ENCODE peak calls at places on chromosomes 7 and 10, in nine cellular contexts. One of them, this sample, is unnamed.

GRCh38 chr10:117071293-117072050 is 66.5 kb upstream of the SHTN1 start:
- DNase-seq in heart left ventricle: peak; percentile 8
- DNase-seq in left ventricle myocardium inferior: no peak
- DNase-seq in AG09309: no peak
- DNase-seq in mucosa of descending colon: no peak
- DNase-seq in cardiac fibroblast: no peak
- DNase-seq in BE2C: no peak
- DNase-seq in OCI-LY7: no peak
- DNase-seq in AG10803: peak; percentile 18
- DNase-seq in this sample: no peak

GRCh38 chr10:127736222-127736914 is 617 bp upstream of the FOXI2 start:
- DNase-seq in heart left ventricle: no peak
- DNase-seq in left ventricle myocardium inferior: no peak
- DNase-seq in AG09309: no peak
- DNase-seq in mucosa of descending colon: no peak
- DNase-seq in cardiac fibroblast: no peak
- DNase-seq in BE2C: no peak
- DNase-seq in OCI-LY7: no peak
- DNase-seq in AG10803: no peak
- DNase-seq in this sample: no peak

GRCh38 chr7:1940863-1941262 is 270.8 kb downstream of the ELFN1 start:
- DNase-seq in heart left ventricle: no peak
- DNase-seq in left ventricle myocardium inferior: peak; percentile 23
- DNase-seq in AG09309: no peak
- DNase-seq in mucosa of descending colon: peak; percentile 56
- DNase-seq in cardiac fibroblast: no peak
- DNase-seq in BE2C: no peak
- DNase-seq in OCI-LY7: peak; percentile 25
- DNase-seq in AG10803: no peak
- DNase-seq in this sample: no peak

GRCh38 chr10:22366771-22367170 is 21.5 kb downstream of the SPAG6 start:
- DNase-seq in heart left ventricle: no peak
- DNase-seq in left ventricle myocardium inferior: no peak
- DNase-seq in AG09309: no peak
- DNase-seq in mucosa of descending colon: no peak
- DNase-seq in cardiac fibroblast: no peak
- DNase-seq in BE2C: no peak
- DNase-seq in OCI-LY7: no peak
- DNase-seq in AG10803: no peak
- DNase-seq in this sample: no peak

GRCh38 chr7:70512719-70513118 is 619.2 kb upstream of the GALNT17 start:
- DNase-seq in heart left ventricle: no peak
- DNase-seq in left ventricle myocardium inferior: no peak
- DNase-seq in AG09309: no peak
- DNase-seq in mucosa of descending colon: no peak
- DNase-seq in cardiac fibroblast: no peak
- DNase-seq in BE2C: no peak
- DNase-seq in OCI-LY7: no peak
- DNase-seq in AG10803: no peak
- DNase-seq in this sample: no peak

GRCh38 chr10:22158426-22158825 is 59.4 kb downstream of the EBLN1 start:
- DNase-seq in heart left ventricle: no peak
- DNase-seq in left ventricle myocardium inferior: no peak
- DNase-seq in AG09309: no peak
- DNase-seq in mucosa of descending colon: no peak
- DNase-seq in cardiac fibroblast: peak; percentile 7
- DNase-seq in BE2C: no peak
- DNase-seq in OCI-LY7: no peak
- DNase-seq in AG10803: no peak
- DNase-seq in this sample: peak; percentile 21

GRCh38 chr10:57338823-57339558 is 928.7 kb downstream of the IPMK start:
- DNase-seq in heart left ventricle: no peak
- DNase-seq in left ventricle myocardium inferior: no peak
- DNase-seq in AG09309: peak; percentile 13
- DNase-seq in mucosa of descending colon: no peak
- DNase-seq in cardiac fibroblast: peak; percentile 69
- DNase-seq in BE2C: peak; percentile 29
- DNase-seq in OCI-LY7: peak; percentile 58
- DNase-seq in AG10803: peak; percentile 40
- DNase-seq in this sample: peak; percentile 64

GRCh38 chr7:158001621-158002320 is 585.9 kb downstream of the PTPRN2 start:
- DNase-seq in heart left ventricle: no peak
- DNase-seq in left ventricle myocardium inferior: no peak
- DNase-seq in AG09309: no peak
- DNase-seq in mucosa of descending colon: no peak
- DNase-seq in cardiac fibroblast: no peak
- DNase-seq in BE2C: peak; percentile 40
- DNase-seq in OCI-LY7: no peak
- DNase-seq in AG10803: no peak
- DNase-seq in this sample: no peak

GRCh38 chr10:43305881-43306280 is 39.0 kb upstream of the RASGEF1A start:
- DNase-seq in heart left ventricle: no peak
- DNase-seq in left ventricle myocardium inferior: no peak
- DNase-seq in AG09309: no peak
- DNase-seq in mucosa of descending colon: no peak
- DNase-seq in cardiac fibroblast: peak; percentile 77
- DNase-seq in BE2C: no peak
- DNase-seq in OCI-LY7: no peak
- DNase-seq in AG10803: no peak
- DNase-seq in this sample: peak; percentile 45

GRCh38 chr7:77687747-77688144 is 8.5 kb upstream of the RSBN1L start:
- DNase-seq in heart left ventricle: no peak
- DNase-seq in left ventricle myocardium inferior: no peak
- DNase-seq in AG09309: no peak
- DNase-seq in mucosa of descending colon: no peak
- DNase-seq in cardiac fibroblast: no peak
- DNase-seq in BE2C: no peak
- DNase-seq in OCI-LY7: no peak
- DNase-seq in AG10803: no peak
- DNase-seq in this sample: no peak

GRCh38 chr7:131480384-131481315 is 75.8 kb downstream of the PODXL start:
- DNase-seq in heart left ventricle: no peak
- DNase-seq in left ventricle myocardium inferior: no peak
- DNase-seq in AG09309: no peak
- DNase-seq in mucosa of descending colon: no peak
- DNase-seq in cardiac fibroblast: peak; percentile 67
- DNase-seq in BE2C: no peak
- DNase-seq in OCI-LY7: no peak
- DNase-seq in AG10803: peak; percentile 59
- DNase-seq in this sample: peak; percentile 73

GRCh38 chr10:62852961-62853702 is 37.0 kb upstream of the EGR2 start:
- DNase-seq in heart left ventricle: no peak
- DNase-seq in left ventricle myocardium inferior: no peak
- DNase-seq in AG09309: no peak
- DNase-seq in mucosa of descending colon: no peak
- DNase-seq in cardiac fibroblast: no peak
- DNase-seq in BE2C: no peak
- DNase-seq in OCI-LY7: peak; percentile 45
- DNase-seq in AG10803: no peak
- DNase-seq in this sample: no peak

GRCh38 chr7:25594122-25594521 is 365.8 kb upstream of the NPVF start:
- DNase-seq in heart left ventricle: no peak
- DNase-seq in left ventricle myocardium inferior: no peak
- DNase-seq in AG09309: no peak
- DNase-seq in mucosa of descending colon: no peak
- DNase-seq in cardiac fibroblast: no peak
- DNase-seq in BE2C: no peak
- DNase-seq in OCI-LY7: no peak
- DNase-seq in AG10803: no peak
- DNase-seq in this sample: no peak

GRCh38 chr7:134823400-134823799 is 44.0 kb downstream of the CALD1 start:
- DNase-seq in heart left ventricle: no peak
- DNase-seq in left ventricle myocardium inferior: no peak
- DNase-seq in AG09309: peak; percentile 46
- DNase-seq in mucosa of descending colon: no peak
- DNase-seq in cardiac fibroblast: peak; percentile 71
- DNase-seq in BE2C: no peak
- DNase-seq in OCI-LY7: no peak
- DNase-seq in AG10803: peak; percentile 86
- DNase-seq in this sample: peak; percentile 53

GRCh38 chr10:6140965-6141295 is 52.1 kb downstream of the RBM17 start:
- DNase-seq in heart left ventricle: no peak
- DNase-seq in left ventricle myocardium inferior: no peak
- DNase-seq in AG09309: no peak
- DNase-seq in mucosa of descending colon: no peak
- DNase-seq in cardiac fibroblast: no peak
- DNase-seq in BE2C: no peak
- DNase-seq in OCI-LY7: no peak
- DNase-seq in AG10803: no peak
- DNase-seq in this sample: no peak

GRCh38 chr7:90483236-90483635 is 13.8 kb downstream of the PTTG1IP2 start:
- DNase-seq in heart left ventricle: no peak
- DNase-seq in left ventricle myocardium inferior: no peak
- DNase-seq in AG09309: no peak
- DNase-seq in mucosa of descending colon: no peak
- DNase-seq in cardiac fibroblast: peak; percentile 17
- DNase-seq in BE2C: no peak
- DNase-seq in OCI-LY7: no peak
- DNase-seq in AG10803: no peak
- DNase-seq in this sample: no peak

GRCh38 chr10:102782698-102783540 is 39.2 kb downstream of the WBP1L start:
- DNase-seq in heart left ventricle: peak; percentile 63
- DNase-seq in left ventricle myocardium inferior: peak; percentile 77
- DNase-seq in AG09309: peak; percentile 90
- DNase-seq in mucosa of descending colon: peak; percentile 60
- DNase-seq in cardiac fibroblast: peak; percentile 95
- DNase-seq in BE2C: no peak
- DNase-seq in OCI-LY7: no peak
- DNase-seq in AG10803: peak; percentile 93
- DNase-seq in this sample: peak; percentile 96

GRCh38 chr7:36338256-36338655 is 51.4 kb upstream of the ANLN start:
- DNase-seq in heart left ventricle: no peak
- DNase-seq in left ventricle myocardium inferior: no peak
- DNase-seq in AG09309: no peak
- DNase-seq in mucosa of descending colon: no peak
- DNase-seq in cardiac fibroblast: no peak
- DNase-seq in BE2C: no peak
- DNase-seq in OCI-LY7: no peak
- DNase-seq in AG10803: no peak
- DNase-seq in this sample: no peak
- TF ChIP-seq CTCF in heart left ventricle: no peak
- TF ChIP-seq CTCF in left ventricle myocardium inferior: no peak
- TF ChIP-seq CTCF in AG09309: no peak
- TF ChIP-seq CTCF in mucosa of descending colon: no peak
- TF ChIP-seq CTCF in cardiac fibroblast: no peak
- TF ChIP-seq CTCF in BE2C: no peak
- TF ChIP-seq CTCF in OCI-LY7: no peak
- TF ChIP-seq CTCF in AG10803: no peak
- TF ChIP-seq CTCF in this sample: no peak

GRCh38 chr10:101291254-101292193 is 62.3 kb upstream of the LBX1 start:
- DNase-seq in heart left ventricle: peak; percentile 50
- DNase-seq in left ventricle myocardium inferior: peak; percentile 63
- DNase-seq in AG09309: no peak
- DNase-seq in mucosa of descending colon: no peak
- DNase-seq in cardiac fibroblast: peak; percentile 16
- DNase-seq in BE2C: peak; percentile 89
- DNase-seq in OCI-LY7: peak; percentile 44
- DNase-seq in AG10803: no peak
- DNase-seq in this sample: peak; percentile 22
- H3K4me3 ChIP-seq in heart left ventricle: peak overlapping the region; percentile 61
- H3K4me3 ChIP-seq in left ventricle myocardium inferior: peak overlapping the region; percentile 76
- H3K4me3 ChIP-seq in AG09309: peak overlapping the region; percentile 40
- H3K4me3 ChIP-seq in mucosa of descending colon: no peak overlapping the region
- H3K4me3 ChIP-seq in cardiac fibroblast: peak overlapping the region; percentile 46
- H3K4me3 ChIP-seq in BE2C: peak overlapping the region; percentile 67
- H3K4me3 ChIP-seq in OCI-LY7: no peak overlapping the region
- H3K4me3 ChIP-seq in AG10803: peak overlapping the region; percentile 49
- H3K4me3 ChIP-seq in this sample: peak overlapping the region; percentile 52

GRCh38 chr10:12073526-12073925 is 4.8 kb downstream of the DHTKD1 start:
- DNase-seq in heart left ventricle: no peak
- DNase-seq in left ventricle myocardium inferior: no peak
- DNase-seq in AG09309: no peak
- DNase-seq in mucosa of descending colon: no peak
- DNase-seq in cardiac fibroblast: no peak
- DNase-seq in BE2C: no peak
- DNase-seq in OCI-LY7: peak; percentile 39
- DNase-seq in AG10803: peak; percentile 62
- DNase-seq in this sample: no peak

GRCh38 chr10:12063483-12063818 is 5.3 kb upstream of the DHTKD1 start:
- DNase-seq in heart left ventricle: no peak
- DNase-seq in left ventricle myocardium inferior: no peak
- DNase-seq in AG09309: no peak
- DNase-seq in mucosa of descending colon: no peak
- DNase-seq in cardiac fibroblast: no peak
- DNase-seq in BE2C: no peak
- DNase-seq in OCI-LY7: no peak
- DNase-seq in AG10803: no peak
- DNase-seq in this sample: no peak

GRCh38 chr10:12067336-12067735 is 1.4 kb upstream of the DHTKD1 start:
- DNase-seq in heart left ventricle: no peak
- DNase-seq in left ventricle myocardium inferior: no peak
- DNase-seq in AG09309: peak; percentile 48
- DNase-seq in mucosa of descending colon: no peak
- DNase-seq in cardiac fibroblast: peak; percentile 85
- DNase-seq in BE2C: no peak
- DNase-seq in OCI-LY7: no peak
- DNase-seq in AG10803: peak; percentile 75
- DNase-seq in this sample: peak; percentile 36

GRCh38 chr10:12062754-12063482 is 5.8 kb upstream of the DHTKD1 start:
- DNase-seq in heart left ventricle: no peak
- DNase-seq in left ventricle myocardium inferior: no peak
- DNase-seq in AG09309: no peak
- DNase-seq in mucosa of descending colon: no peak
- DNase-seq in cardiac fibroblast: no peak
- DNase-seq in BE2C: no peak
- DNase-seq in OCI-LY7: peak; percentile 52
- DNase-seq in AG10803: no peak
- DNase-seq in this sample: no peak

GRCh38 chr10:12068467-12069269 is at the start of gene DHTKD1:
- DNase-seq in heart left ventricle: peak; percentile 98
- DNase-seq in left ventricle myocardium inferior: peak; percentile 99
- DNase-seq in AG09309: peak; percentile 82
- DNase-seq in mucosa of descending colon: peak; percentile 99
- DNase-seq in cardiac fibroblast: peak; percentile 96
- DNase-seq in BE2C: peak; percentile 99
- DNase-seq in OCI-LY7: peak; percentile 99
- DNase-seq in AG10803: peak; percentile 97
- DNase-seq in this sample: peak; percentile 96
- TF ChIP-seq CTCF in heart left ventricle: peak; percentile 62
- TF ChIP-seq CTCF in left ventricle myocardium inferior: peak; percentile 73
- TF ChIP-seq CTCF in AG09309: peak; percentile 28
- TF ChIP-seq CTCF in mucosa of descending colon: peak; percentile 34
- TF ChIP-seq CTCF in cardiac fibroblast: peak; percentile 54
- TF ChIP-seq CTCF in BE2C: peak; percentile 43
- TF ChIP-seq CTCF in OCI-LY7: peak; percentile 50
- TF ChIP-seq CTCF in AG10803: peak; percentile 47
- TF ChIP-seq CTCF in this sample: peak; percentile 31

DNA sequence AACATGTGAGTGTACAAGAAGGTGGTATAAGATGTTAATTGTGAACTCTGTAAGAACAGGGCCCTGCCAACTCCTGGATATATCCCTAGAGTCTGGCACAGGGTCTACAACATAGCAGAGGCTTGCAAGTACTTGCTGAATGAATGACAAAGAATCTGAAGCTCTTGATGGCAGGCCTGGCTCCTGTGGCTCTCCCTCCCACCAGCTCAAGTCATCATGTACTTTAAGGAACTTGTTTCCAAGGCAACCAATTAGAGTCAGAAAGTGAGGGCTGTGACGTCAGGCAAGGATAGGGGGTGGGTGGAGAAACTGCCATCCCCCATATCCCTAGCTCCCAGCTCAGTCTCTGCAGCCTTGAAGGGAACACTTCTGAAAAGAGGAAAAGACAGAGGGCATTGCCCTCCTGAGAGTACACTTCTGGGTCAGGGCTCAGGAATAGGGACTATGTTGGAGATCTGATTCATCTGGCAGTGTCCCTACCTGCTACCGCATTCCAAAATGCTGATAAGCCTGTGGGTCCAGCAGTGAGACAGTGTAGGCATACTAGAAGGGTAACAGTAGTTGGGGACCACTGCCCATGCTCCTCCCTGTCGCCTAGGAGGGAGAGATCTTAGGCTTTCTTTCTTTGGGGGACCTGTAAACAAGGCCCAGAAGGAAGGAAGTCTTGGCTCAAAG is 34.6 kb upstream of the BTRC start:
- DNase-seq in heart left ventricle: no peak
- DNase-seq in left ventricle myocardium inferior: no peak
- DNase-seq in AG09309: no peak
- DNase-seq in mucosa of descending colon: no peak
- DNase-seq in cardiac fibroblast: no peak
- DNase-seq in BE2C: no peak
- DNase-seq in OCI-LY7: no peak
- DNase-seq in AG10803: no peak
- DNase-seq in this sample: peak; percentile 10
- H3K4me3 ChIP-seq in heart left ventricle: no peak overlapping the region
- H3K4me3 ChIP-seq in left ventricle myocardium inferior: no peak overlapping the region
- H3K4me3 ChIP-seq in AG09309: no peak overlapping the region
- H3K4me3 ChIP-seq in mucosa of descending colon: no peak overlapping the region
- H3K4me3 ChIP-seq in cardiac fibroblast: no peak overlapping the region
- H3K4me3 ChIP-seq in BE2C: no peak overlapping the region
- H3K4me3 ChIP-seq in OCI-LY7: no peak overlapping the region
- H3K4me3 ChIP-seq in AG10803: no peak overlapping the region
- H3K4me3 ChIP-seq in this sample: no peak overlapping the region